ENCODE peak calls at places on chromosome 1, in six cellular contexts. One of them, this sample, is unnamed.

GRCh38 chr1:64505944-64506658 is 36.2 kb downstream of the CACHD1 start:
- DNase-seq in EH: no peak
- DNase-seq in C1 segment of cervical spinal cord: no peak
- DNase-seq in activated CD4-positive, alpha-beta memory T cell treated with anti-CD3 and anti-CD28 coated beads, Interleukin-2, amount 10 ng/mL, durations not matched to agents 7 days and 5 days: no peak
- DNase-seq in activated naive CD8-positive, alpha-beta T cell treated with anti-CD3 and anti-CD28 coated beads, Interleukin-2, amount 50 U/mL, for 24 hours: no peak
- DNase-seq in H4: no peak
- DNase-seq in this sample: no peak

GRCh38 chr1:58883888-58884482 is 100.1 kb upstream of the JUN start:
- DNase-seq in C1 segment of cervical spinal cord: no peak
- DNase-seq in H4: no peak
- DNase-seq in EH: no peak
- DNase-seq in activated naive CD8-positive, alpha-beta T cell treated with anti-CD3 and anti-CD28 coated beads, Interleukin-2, amount 50 U/mL, for 24 hours: no peak
- DNase-seq in activated CD4-positive, alpha-beta memory T cell treated with anti-CD3 and anti-CD28 coated beads, Interleukin-2, amount 10 ng/mL, durations not matched to agents 7 days and 5 days: no peak
- DNase-seq in this sample: no peak

GRCh38 chr1:6420594-6421042 is 899 bp upstream of the HES2 start:
- DNase-seq in activated naive CD8-positive, alpha-beta T cell treated with anti-CD3 and anti-CD28 coated beads, Interleukin-2, amount 50 U/mL, for 24 hours: no peak
- DNase-seq in C1 segment of cervical spinal cord: no peak
- DNase-seq in activated CD4-positive, alpha-beta memory T cell treated with anti-CD3 and anti-CD28 coated beads, Interleukin-2, amount 10 ng/mL, durations not matched to agents 7 days and 5 days: no peak
- DNase-seq in EH: no peak
- DNase-seq in H4: no peak
- DNase-seq in this sample: no peak

GRCh38 chr1:227934476-227935313 is 13.0 kb downstream of the WNT9A start:
- DNase-seq in activated CD4-positive, alpha-beta memory T cell treated with anti-CD3 and anti-CD28 coated beads, Interleukin-2, amount 10 ng/mL, durations not matched to agents 7 days and 5 days: peak; percentile 56
- DNase-seq in EH: peak; percentile 72
- DNase-seq in C1 segment of cervical spinal cord: no peak
- DNase-seq in H4: peak; percentile 39
- DNase-seq in activated naive CD8-positive, alpha-beta T cell treated with anti-CD3 and anti-CD28 coated beads, Interleukin-2, amount 50 U/mL, for 24 hours: peak; percentile 40
- DNase-seq in this sample: peak; percentile 22

GRCh38 chr1:203338335-203339036 is 12.4 kb downstream of the FMOD start:
- DNase-seq in EH: peak; percentile 67
- DNase-seq in H4: peak; percentile 58
- DNase-seq in activated naive CD8-positive, alpha-beta T cell treated with anti-CD3 and anti-CD28 coated beads, Interleukin-2, amount 50 U/mL, for 24 hours: peak; percentile 55
- DNase-seq in activated CD4-positive, alpha-beta memory T cell treated with anti-CD3 and anti-CD28 coated beads, Interleukin-2, amount 10 ng/mL, durations not matched to agents 7 days and 5 days: peak; percentile 68
- DNase-seq in C1 segment of cervical spinal cord: no peak
- DNase-seq in this sample: peak; percentile 69

GRCh38 chr1:90579212-90579802 is 137.8 kb downstream of the BARHL2 start:
- DNase-seq in H4: peak; percentile 22
- DNase-seq in activated naive CD8-positive, alpha-beta T cell treated with anti-CD3 and anti-CD28 coated beads, Interleukin-2, amount 50 U/mL, for 24 hours: no peak
- DNase-seq in EH: peak; percentile 42
- DNase-seq in C1 segment of cervical spinal cord: no peak
- DNase-seq in activated CD4-positive, alpha-beta memory T cell treated with anti-CD3 and anti-CD28 coated beads, Interleukin-2, amount 10 ng/mL, durations not matched to agents 7 days and 5 days: no peak
- DNase-seq in this sample: no peak

GRCh38 chr1:188615321-188615720 is 1786.6 kb downstream of the PLA2G4A start:
- DNase-seq in C1 segment of cervical spinal cord: no peak
- DNase-seq in H4: no peak
- DNase-seq in EH: no peak
- DNase-seq in activated naive CD8-positive, alpha-beta T cell treated with anti-CD3 and anti-CD28 coated beads, Interleukin-2, amount 50 U/mL, for 24 hours: no peak
- DNase-seq in activated CD4-positive, alpha-beta memory T cell treated with anti-CD3 and anti-CD28 coated beads, Interleukin-2, amount 10 ng/mL, durations not matched to agents 7 days and 5 days: no peak
- DNase-seq in this sample: no peak

GRCh38 chr1:1101503-1101902 is 14.4 kb downstream of the C1orf159 start:
- DNase-seq in C1 segment of cervical spinal cord: no peak
- DNase-seq in H4: no peak
- DNase-seq in EH: no peak
- DNase-seq in activated naive CD8-positive, alpha-beta T cell treated with anti-CD3 and anti-CD28 coated beads, Interleukin-2, amount 50 U/mL, for 24 hours: no peak
- DNase-seq in activated CD4-positive, alpha-beta memory T cell treated with anti-CD3 and anti-CD28 coated beads, Interleukin-2, amount 10 ng/mL, durations not matched to agents 7 days and 5 days: no peak
- DNase-seq in this sample: no peak

GRCh38 chr1:173914366-173914871 is 2.7 kb downstream of the SERPINC1 start:
- DNase-seq in activated CD4-positive, alpha-beta memory T cell treated with anti-CD3 and anti-CD28 coated beads, Interleukin-2, amount 10 ng/mL, durations not matched to agents 7 days and 5 days: peak; percentile 21
- DNase-seq in activated naive CD8-positive, alpha-beta T cell treated with anti-CD3 and anti-CD28 coated beads, Interleukin-2, amount 50 U/mL, for 24 hours: peak; percentile 27
- DNase-seq in EH: peak; percentile 9
- DNase-seq in C1 segment of cervical spinal cord: no peak
- DNase-seq in H4: peak; percentile 16
- DNase-seq in this sample: peak; percentile 14

GRCh38 chr1:156401175-156401574 is 32.2 kb downstream of the RHBG start:
- DNase-seq in activated naive CD8-positive, alpha-beta T cell treated with anti-CD3 and anti-CD28 coated beads, Interleukin-2, amount 50 U/mL, for 24 hours: no peak
- DNase-seq in EH: no peak
- DNase-seq in H4: no peak
- DNase-seq in C1 segment of cervical spinal cord: no peak
- DNase-seq in activated CD4-positive, alpha-beta memory T cell treated with anti-CD3 and anti-CD28 coated beads, Interleukin-2, amount 10 ng/mL, durations not matched to agents 7 days and 5 days: no peak
- DNase-seq in this sample: no peak

GRCh38 chr1:168863647-168864234 is 134.7 kb upstream of the DPT start:
- DNase-seq in EH: no peak
- DNase-seq in activated naive CD8-positive, alpha-beta T cell treated with anti-CD3 and anti-CD28 coated beads, Interleukin-2, amount 50 U/mL, for 24 hours: no peak
- DNase-seq in H4: no peak
- DNase-seq in C1 segment of cervical spinal cord: no peak
- DNase-seq in activated CD4-positive, alpha-beta memory T cell treated with anti-CD3 and anti-CD28 coated beads, Interleukin-2, amount 10 ng/mL, durations not matched to agents 7 days and 5 days: no peak
- DNase-seq in this sample: no peak

GRCh38 chr1:207019161-207019560 is 13.4 kb downstream of the C1orf116 start:
- DNase-seq in H4: no peak
- DNase-seq in activated CD4-positive, alpha-beta memory T cell treated with anti-CD3 and anti-CD28 coated beads, Interleukin-2, amount 10 ng/mL, durations not matched to agents 7 days and 5 days: no peak
- DNase-seq in C1 segment of cervical spinal cord: no peak
- DNase-seq in activated naive CD8-positive, alpha-beta T cell treated with anti-CD3 and anti-CD28 coated beads, Interleukin-2, amount 50 U/mL, for 24 hours: no peak
- DNase-seq in EH: no peak
- DNase-seq in this sample: no peak

GRCh38 chr1:158686430-158687009 is at the start of gene SPTA1:
- DNase-seq in activated naive CD8-positive, alpha-beta T cell treated with anti-CD3 and anti-CD28 coated beads, Interleukin-2, amount 50 U/mL, for 24 hours: no peak
- DNase-seq in activated CD4-positive, alpha-beta memory T cell treated with anti-CD3 and anti-CD28 coated beads, Interleukin-2, amount 10 ng/mL, durations not matched to agents 7 days and 5 days: no peak
- DNase-seq in EH: no peak
- DNase-seq in C1 segment of cervical spinal cord: no peak
- DNase-seq in H4: peak; percentile 29
- DNase-seq in this sample: no peak

GRCh38 chr1:7948950-7949349 is 8.3 kb upstream of the TNFRSF9 start:
- DNase-seq in C1 segment of cervical spinal cord: no peak
- DNase-seq in activated naive CD8-positive, alpha-beta T cell treated with anti-CD3 and anti-CD28 coated beads, Interleukin-2, amount 50 U/mL, for 24 hours: no peak
- DNase-seq in activated CD4-positive, alpha-beta memory T cell treated with anti-CD3 and anti-CD28 coated beads, Interleukin-2, amount 10 ng/mL, durations not matched to agents 7 days and 5 days: peak; percentile 47
- DNase-seq in EH: peak; percentile 81
- DNase-seq in H4: peak; percentile 15
- DNase-seq in this sample: peak; percentile 63

GRCh38 chr1:235843458-235843857 is 23.2 kb downstream of the LYST start:
- DNase-seq in activated CD4-positive, alpha-beta memory T cell treated with anti-CD3 and anti-CD28 coated beads, Interleukin-2, amount 10 ng/mL, durations not matched to agents 7 days and 5 days: no peak
- DNase-seq in activated naive CD8-positive, alpha-beta T cell treated with anti-CD3 and anti-CD28 coated beads, Interleukin-2, amount 50 U/mL, for 24 hours: no peak
- DNase-seq in C1 segment of cervical spinal cord: no peak
- DNase-seq in H4: peak; percentile 43
- DNase-seq in EH: peak; percentile 58
- DNase-seq in this sample: peak; percentile 15

This sample was measured in activated CD4-positive, alpha-beta T cell treated with anti-CD3 and anti-CD28 coated beads, Interleukin-2, amount 10 ng/mL, durations not matched to agents 7 days and 5 days.